ENCODE peak calls at places on chromosome 10, in four cellular contexts. P, J, Z and Y are unnamed samples.

GRCh38 chr10:89466599-89467035 is 52.2 kb downstream of the IFIT5 start:
- DNase-seq in P (no peak), J (peak), Z (peak), Y (no peak)

GRCh38 chr10:4038000-4038399 is 253.0 kb upstream of the KLF6 start:
- DNase-seq in P (no peak), J (no peak), Z (no peak), Y (no peak)

GRCh38 chr10:74081192-74081803 is 69.3 kb downstream of the AP3M1 start:
- DNase-seq in P (peak), J (peak), Z (peak), Y (peak)

GRCh38 chr10:132248455-132249231 is 59.1 kb downstream of the STK32C start:
- DNase-seq in P (peak), J (peak), Z (no peak), Y (peak)

GRCh38 chr10:34187201-34187600 is 627.9 kb downstream of the PARD3 start:
- DNase-seq in P (no peak), J (no peak), Z (no peak), Y (no peak)

GRCh38 chr10:71454347-71454746 is 57.6 kb downstream of the CDH23 start:
- DNase-seq in P (no peak), J (no peak), Z (no peak), Y (no peak)

GRCh38 chr10:75024971-75025523 is 86.4 kb upstream of the SAMD8 start:
- DNase-seq in P (no peak), J (no peak), Z (no peak), Y (no peak)

GRCh38 chr10:80324086-80324485 is 32.5 kb downstream of the DYDC1 start:
- DNase-seq in P (peak), J (no peak), Z (no peak), Y (no peak)

GRCh38 chr10:129388435-129388834 is 78.6 kb upstream of the MGMT start:
- DNase-seq in P (no peak), J (no peak), Z (no peak), Y (no peak)

GRCh38 chr10:63281967-63282366 is 148.8 kb downstream of the NRBF2 start:
- DNase-seq in P (no peak), J (no peak), Z (no peak), Y (no peak)

GRCh38 chr10:35307297-35307696 is 29.0 kb upstream of the CCNY start:
- DNase-seq in P (no peak), J (peak), Z (no peak), Y (no peak)

GRCh38 chr10:92552310-92552709 is 21.6 kb downstream of the IDE start:
- DNase-seq in P (no peak), J (peak), Z (no peak), Y (no peak)
- TF ChIP-seq HMGXB4 in P (no peak), J (no peak), Z (no peak), Y (no peak)

GRCh38 chr10:44973323-44974081 is 5.1 kb downstream of the DEPP1 start:
- DNase-seq in P (no peak), J (no peak), Z (no peak), Y (peak)

GRCh38 chr10:44974082-44974627 is 4.5 kb downstream of the DEPP1 start:
- DNase-seq in P (no peak), J (no peak), Z (no peak), Y (no peak)

GRCh38 chr10:44975487-44976331 is 2.9 kb downstream of the DEPP1 start:
- DNase-seq in P (no peak), J (peak), Z (peak), Y (no peak)

GRCh38 chr10:44976352-44977198 is 2.0 kb downstream of the DEPP1 start:
- DNase-seq in P (no peak), J (no peak), Z (no peak), Y (no peak)

GRCh38 chr10:44974628-44975431 is 3.8 kb downstream of the DEPP1 start:
- DNase-seq in P (peak), J (peak), Z (peak), Y (peak)
- TF ChIP-seq HMGXB4 in P (no peak), J (no peak), Z (peak), Y (peak)

GRCh38 chr10:78401882-78402367 is 368.3 kb downstream of the RPS24 start:
- DNase-seq in P (no peak), J (no peak), Z (no peak), Y (peak)
- TF ChIP-seq HMGXB4 in P (no peak), J (no peak), Z (no peak), Y (no peak)

DNA sequence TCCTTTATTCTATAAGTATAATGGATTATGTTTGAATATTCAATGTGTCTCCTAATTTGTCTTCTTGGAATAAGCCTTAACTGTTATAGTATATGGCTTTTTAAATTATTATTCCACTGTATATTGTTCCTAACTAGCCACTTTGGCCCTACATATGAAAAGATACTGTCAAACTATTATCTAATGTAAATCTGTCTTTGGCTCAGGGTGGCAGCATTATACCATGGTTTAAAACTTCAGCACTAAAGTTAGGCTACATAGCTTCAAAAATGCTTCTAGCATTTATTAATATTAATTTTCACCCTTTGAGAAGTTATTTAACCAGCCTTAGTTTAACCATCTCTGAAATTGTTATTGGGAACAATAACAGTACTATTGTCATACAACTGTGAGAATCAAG is 543.1 kb upstream of the MBL2 start:
- DNase-seq in P (no peak), J (no peak), Z (no peak), Y (no peak)
- TF ChIP-seq HMGXB4 in P (no peak), J (no peak), Z (no peak), Y (no peak)

GRCh38 chr10:103154464-103155299 is 38.4 kb downstream of the NT5C2 start:
- DNase-seq in P (no peak), J (no peak), Z (peak), Y (no peak)

GRCh38 chr10:103155485-103156085 is 37.5 kb downstream of the NT5C2 start:
- DNase-seq in P (no peak), J (no peak), Z (peak), Y (no peak)

GRCh38 chr10:103157246-103157645 is 35.8 kb downstream of the NT5C2 start:
- DNase-seq in P (no peak), J (no peak), Z (no peak), Y (no peak)

GRCh38 chr10:103153302-103153759 is 39.7 kb downstream of the NT5C2 start:
- DNase-seq in P (no peak), J (peak), Z (peak), Y (no peak)

DNA sequence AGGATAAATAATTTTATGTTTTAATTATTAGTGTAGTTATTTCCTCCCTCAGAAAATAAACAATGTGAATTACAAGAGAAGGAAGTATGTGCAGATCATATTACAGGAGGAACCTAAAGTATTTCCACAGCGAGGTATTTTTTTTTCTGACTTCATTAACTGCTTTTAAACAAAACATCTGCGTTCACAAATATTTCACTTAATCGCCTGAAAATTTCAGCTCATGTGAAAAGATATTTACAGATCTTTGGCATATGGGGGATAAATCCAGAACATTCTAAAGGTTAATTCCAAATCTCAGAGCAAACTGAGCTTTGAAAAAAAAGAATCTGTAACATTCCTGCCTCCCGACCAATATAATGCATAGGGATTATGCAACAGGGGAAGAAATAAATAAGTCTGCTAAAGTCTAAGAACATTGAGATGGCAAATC is 39.3 kb downstream of the NT5C2 start:
- DNase-seq in P (no peak), J (peak), Z (peak), Y (no peak)
- TF ChIP-seq HMGXB4 in P (no peak), J (no peak), Z (no peak), Y (no peak)

GRCh38 chr10:68899186-68899745 is 1.8 kb upstream of the DDX50 start:
- DNase-seq in P (no peak), J (no peak), Z (no peak), Y (no peak)
- TF ChIP-seq HMGXB4 in P (no peak), J (no peak), Z (no peak), Y (no peak)

GRCh38 chr10:103691723-103692380 is 163.5 kb downstream of the SH3PXD2A start:
- DNase-seq in P (peak), J (no peak), Z (no peak), Y (peak)
- TF ChIP-seq HMGXB4 in P (no peak), J (no peak), Z (no peak), Y (no peak)

DNA sequence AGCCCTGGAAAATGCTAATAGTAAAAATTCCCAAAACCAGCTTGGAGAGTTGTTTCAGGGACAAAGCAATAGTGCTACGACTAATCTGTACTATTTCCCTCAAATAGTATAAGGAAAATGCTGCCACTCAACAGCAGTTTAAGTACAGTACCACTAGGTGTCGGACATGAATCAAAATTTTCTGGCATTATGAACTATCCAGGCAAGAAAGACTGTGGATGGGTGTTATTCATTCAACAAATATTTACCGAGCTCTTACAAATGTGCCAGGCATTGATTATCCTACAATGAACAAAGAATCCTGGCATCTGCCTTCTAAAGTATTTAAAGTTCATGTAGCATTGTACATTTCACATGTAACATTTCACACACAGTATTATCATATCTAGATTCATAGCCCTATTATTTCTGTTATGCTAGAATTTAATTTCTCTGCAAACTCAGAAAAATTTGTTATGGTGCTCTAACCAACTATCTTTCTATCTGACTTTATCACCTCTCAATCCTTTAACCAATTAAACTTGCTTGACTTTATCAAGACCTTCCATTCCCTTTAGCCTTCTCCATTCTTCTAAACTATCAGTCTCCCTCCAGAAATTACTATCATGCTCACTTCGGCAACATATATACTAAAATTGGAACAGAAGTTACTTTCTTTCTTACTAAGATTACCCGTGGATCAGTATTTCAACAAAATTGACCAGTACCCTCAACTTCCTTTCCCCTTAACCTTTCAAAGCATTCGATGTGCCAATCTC is 80.6 kb downstream of the ARHGAP21 start:
- DNase-seq in P (peak), J (peak), Z (peak), Y (no peak)
- TF ChIP-seq HMGXB4 in P (no peak), J (no peak), Z (no peak), Y (no peak)

GRCh38 chr10:21702633-21703111 is 168.6 kb downstream of the MLLT10 start:
- DNase-seq in P (no peak), J (no peak), Z (no peak), Y (no peak)
- TF ChIP-seq HMGXB4 in P (no peak), J (no peak), Z (no peak), Y (no peak)